ENCODE peak calls at places on chromosomes 2 and 18, in ten cellular contexts. S, O, V, I, H, C, R, L, J and B are unnamed samples.

GRCh38 chr2:196205891-196206408 is 34.6 kb upstream of the STK17B start:
- DNase-seq in S (no peak), O (no peak), V (no peak), I (no peak), H (no peak), C (no peak), R (no peak), L (no peak), J (no peak), B (no peak)

GRCh38 chr2:224927011-224927410 is 115.3 kb downstream of the DOCK10 start:
- DNase-seq in S (no peak), O (no peak), V (no peak), I (no peak), H (no peak), C (no peak), R (no peak), L (no peak), J (no peak), B (no peak)

GRCh38 chr2:170714156-170715061 is 728 bp upstream of the SP5 start:
- DNase-seq in S (peak), O (peak), V (peak), I (peak), H (no peak), C (peak), R (no peak), L (peak), J (peak), B (no peak)

GRCh38 chr18:24679062-24679461 is 218.6 kb downstream of the HRH4 start:
- DNase-seq in S (no peak), O (no peak), V (no peak), I (no peak), H (no peak), C (no peak), R (no peak), L (no peak), J (no peak), B (no peak)

GRCh38 chr2:201182650-201183372 is at the start of gene CASP10:
- DNase-seq in S (peak), O (peak), V (peak), I (peak), H (no peak), C (peak), R (peak), L (no peak), J (no peak), B (no peak)

GRCh38 chr2:3100386-3100785 is 277.2 kb downstream of the EIPR1 start:
- DNase-seq in S (no peak), O (no peak), V (no peak), I (no peak), H (no peak), C (no peak), R (no peak), L (no peak), J (no peak), B (no peak)

GRCh38 chr2:45886229-45886663 is 234.8 kb downstream of the PRKCE start:
- DNase-seq in S (no peak), O (no peak), V (no peak), I (no peak), H (no peak), C (no peak), R (no peak), L (no peak), J (no peak), B (no peak)

GRCh38 chr2:46065152-46065551 is 232.1 kb upstream of the EPAS1 start:
- DNase-seq in S (no peak), O (no peak), V (no peak), I (no peak), H (no peak), C (no peak), R (no peak), L (no peak), J (no peak), B (no peak)

GRCh38 chr2:136327162-136327852 is 209.4 kb upstream of the CXCR4 start:
- DNase-seq in S (no peak), O (no peak), V (no peak), I (peak), H (peak), C (peak), R (peak), L (no peak), J (no peak), B (no peak)

GRCh38 chr2:190607014-190607597 is 41.8 kb upstream of the NAB1 start:
- DNase-seq in S (no peak), O (no peak), V (peak), I (no peak), H (no peak), C (no peak), R (no peak), L (no peak), J (no peak), B (no peak)

GRCh38 chr2:246489-247145 is 17.2 kb downstream of the SH3YL1 start:
- DNase-seq in S (no peak), O (peak), V (peak), I (no peak), H (no peak), C (no peak), R (peak), L (no peak), J (no peak), B (no peak)

GRCh38 chr2:104812281-104812680 is 41.6 kb upstream of the POU3F3 start:
- DNase-seq in S (no peak), O (no peak), V (no peak), I (no peak), H (no peak), C (no peak), R (no peak), L (no peak), J (no peak), B (no peak)

GRCh38 chr18:12403601-12404506 is 3.9 kb upstream of the PRELID3A start:
- DNase-seq in S (peak), O (no peak), V (peak), I (no peak), H (no peak), C (no peak), R (peak), L (no peak), J (no peak), B (no peak)

GRCh38 chr2:191686079-191686478 is 8.1 kb downstream of the NABP1 start:
- DNase-seq in S (no peak), O (no peak), V (no peak), I (no peak), H (no peak), C (no peak), R (no peak), L (no peak), J (no peak), B (no peak)

GRCh38 chr2:132477436-132477835 is 60.8 kb downstream of the GPR39 start:
- DNase-seq in S (no peak), O (no peak), V (no peak), I (no peak), H (no peak), C (no peak), R (no peak), L (no peak), J (no peak), B (no peak)

GRCh38 chr2:191302459-191303155 is 57.4 kb downstream of the MYO1B start:
- DNase-seq in S (peak), O (peak), V (peak), I (no peak), H (peak), C (no peak), R (no peak), L (no peak), J (no peak), B (no peak)

GRCh38 chr2:45130758-45131157 is 121.5 kb upstream of the SIX2 start:
- DNase-seq in S (no peak), O (no peak), V (no peak), I (no peak), H (no peak), C (no peak), R (no peak), L (no peak), J (no peak), B (peak)

GRCh38 chr2:24075259-24075658 is 867 bp downstream of the SF3B6 start:
- DNase-seq in S (no peak), O (no peak), V (no peak), I (no peak), H (no peak), C (no peak), R (no peak), L (no peak), J (no peak), B (no peak)

GRCh38 chr2:71950256-71951066 is 197.2 kb downstream of the CYP26B1 start:
- DNase-seq in S (no peak), O (no peak), V (no peak), I (no peak), H (no peak), C (no peak), R (no peak), L (no peak), J (no peak), B (peak)

GRCh38 chr18:9178557-9178956 is 42.0 kb downstream of the ANKRD12 start:
- DNase-seq in S (no peak), O (no peak), V (no peak), I (no peak), H (no peak), C (no peak), R (no peak), L (no peak), J (no peak), B (no peak)

GRCh38 chr2:8953525-8953924 is 50.0 kb downstream of the MBOAT2 start:
- DNase-seq in S (no peak), O (no peak), V (no peak), I (no peak), H (no peak), C (no peak), R (no peak), L (no peak), J (no peak), B (no peak)

GRCh38 chr2:103103678-103104077 is 341.8 kb downstream of the TMEM182 start:
- DNase-seq in S (no peak), O (no peak), V (no peak), I (no peak), H (no peak), C (no peak), R (no peak), L (no peak), J (no peak), B (no peak)

GRCh38 chr2:144071461-144071860 is 448.5 kb downstream of the ZEB2 start:
- DNase-seq in S (no peak), O (peak), V (no peak), I (no peak), H (no peak), C (no peak), R (no peak), L (no peak), J (no peak), B (no peak)

GRCh38 chr2:227430644-227431043 is 41.3 kb upstream of the AGFG1 start:
- DNase-seq in S (no peak), O (no peak), V (no peak), I (no peak), H (no peak), C (no peak), R (no peak), L (no peak), J (no peak), B (no peak)

GRCh38 chr2:232265329-232265728 is 113.2 kb upstream of the ALPP start:
- DNase-seq in S (no peak), O (no peak), V (no peak), I (no peak), H (no peak), C (no peak), R (no peak), L (no peak), J (no peak), B (no peak)

GRCh38 chr18:24075731-24076130 is 61.2 kb downstream of the TTC39C start:
- DNase-seq in S (no peak), O (no peak), V (no peak), I (no peak), H (no peak), C (no peak), R (no peak), L (no peak), J (no peak), B (no peak)

GRCh38 chr2:101821828-101822458 is 124.4 kb downstream of the MAP4K4 start:
- DNase-seq in S (no peak), O (no peak), V (no peak), I (no peak), H (no peak), C (no peak), R (no peak), L (no peak), J (no peak), B (no peak)

GRCh38 chr2:164981217-164981990 is 26.1 kb upstream of the SLC38A11 start:
- DNase-seq in S (no peak), O (no peak), V (no peak), I (no peak), H (no peak), C (no peak), R (peak), L (no peak), J (no peak), B (no peak)

GRCh38 chr2:134377730-134378129 is 123.9 kb downstream of the MGAT5 start:
- DNase-seq in S (no peak), O (no peak), V (no peak), I (no peak), H (no peak), C (no peak), R (no peak), L (no peak), J (no peak), B (no peak)

GRCh38 chr2:130341562-130342019 is 1.1 kb upstream of the IMP4 start:
- DNase-seq in S (peak), O (peak), V (peak), I (no peak), H (no peak), C (peak), R (no peak), L (no peak), J (no peak), B (no peak)

GRCh38 chr2:130342020-130342532 is 621 bp upstream of the IMP4 start:
- DNase-seq in S (peak), O (peak), V (peak), I (peak), H (peak), C (peak), R (peak), L (peak), J (peak), B (peak)

GRCh38 chr2:130345091-130345490 is 2.4 kb downstream of the IMP4 start:
- DNase-seq in S (no peak), O (no peak), V (no peak), I (no peak), H (no peak), C (no peak), R (no peak), L (no peak), J (no peak), B (no peak)

GRCh38 chr2:130344578-130344977 is 1.9 kb downstream of the IMP4 start:
- DNase-seq in S (no peak), O (no peak), V (no peak), I (no peak), H (no peak), C (no peak), R (no peak), L (no peak), J (no peak), B (no peak)

GRCh38 chr2:130342533-130343275 is at the start of gene IMP4:
- DNase-seq in S (peak), O (peak), V (peak), I (peak), H (peak), C (peak), R (peak), L (peak), J (peak), B (peak)
- TF ChIP-seq CTCF in S (no peak), O (peak), V (peak), I (peak), H (peak), C (no peak), R (peak), L (no peak), J (no peak), B (peak)

GRCh38 chr2:41968182-41968578 is 79.6 kb upstream of the PKDCC start:
- DNase-seq in S (no peak), O (no peak), V (no peak), I (no peak), H (no peak), C (no peak), R (no peak), L (no peak), J (no peak), B (no peak)
- TF ChIP-seq CTCF in S (no peak), O (no peak), V (no peak), I (no peak), H (no peak), C (no peak), R (no peak), L (no peak), J (no peak), B (no peak)

DNA sequence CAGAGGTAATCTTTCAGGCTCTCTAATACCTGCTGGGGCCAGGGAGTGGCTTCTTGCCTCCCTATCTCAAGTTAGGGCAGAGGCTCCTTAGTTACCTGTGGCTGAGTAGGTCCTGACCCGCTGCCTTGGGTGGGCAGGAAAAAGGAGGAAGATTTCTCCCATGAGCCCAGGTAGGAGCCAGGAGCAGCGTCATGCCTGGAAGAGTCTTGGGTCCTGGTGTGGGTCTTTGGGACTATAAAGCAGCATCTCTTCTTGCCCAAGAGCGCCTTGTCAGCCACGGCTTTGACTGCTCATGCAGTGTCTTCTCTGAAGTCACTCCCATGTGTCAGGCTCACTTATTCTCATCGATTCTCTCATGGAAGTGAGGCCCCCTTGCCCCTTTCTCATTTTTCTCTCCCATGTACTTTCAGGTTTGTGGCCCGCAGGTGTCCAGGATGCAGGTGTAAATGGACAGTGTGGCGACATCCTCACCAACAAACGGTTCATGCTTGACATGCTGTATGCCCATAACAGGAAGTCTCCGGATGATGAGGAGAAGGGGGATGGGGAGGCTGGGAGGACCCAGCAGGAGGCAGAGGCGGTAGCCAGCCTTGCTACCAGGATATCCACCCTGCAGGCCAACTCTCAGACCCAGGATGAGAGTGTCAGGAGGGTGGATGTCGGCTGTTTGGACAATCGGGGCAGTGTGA is 111.2 kb downstream of the TPGS2 start:
- DNase-seq in S (no peak), O (no peak), V (no peak), I (no peak), H (no peak), C (no peak), R (no peak), L (no peak), J (no peak), B (no peak)
- TF ChIP-seq CTCF in S (no peak), O (no peak), V (no peak), I (no peak), H (no peak), C (no peak), R (no peak), L (no peak), J (no peak), B (no peak)

GRCh38 chr2:13056259-13056843 is 339.6 kb downstream of the TRIB2 start:
- DNase-seq in S (no peak), O (peak), V (peak), I (no peak), H (no peak), C (no peak), R (no peak), L (no peak), J (no peak), B (no peak)
- TF ChIP-seq CTCF in S (peak), O (peak), V (peak), I (peak), H (peak), C (peak), R (peak), L (peak), J (peak), B (peak)

GRCh38 chr2:55419514-55420243 is at the start of gene CCDC88A:
- DNase-seq in S (peak), O (peak), V (peak), I (peak), H (peak), C (peak), R (peak), L (peak), J (peak), B (peak)

GRCh38 chr2:55420244-55420713 is 623 bp upstream of the CCDC88A start:
- DNase-seq in S (no peak), O (no peak), V (no peak), I (no peak), H (no peak), C (no peak), R (no peak), L (no peak), J (no peak), B (no peak)

GRCh38 chr2:55421326-55421725 is 1.7 kb upstream of the CCDC88A start:
- DNase-seq in S (no peak), O (no peak), V (no peak), I (no peak), H (no peak), C (no peak), R (no peak), L (no peak), J (no peak), B (no peak)

GRCh38 chr2:55419236-55419513 is 481 bp downstream of the CCDC88A start:
- DNase-seq in S (peak), O (no peak), V (peak), I (no peak), H (peak), C (peak), R (peak), L (no peak), J (no peak), B (no peak)

GRCh38 chr2:55420901-55421300 is 1.2 kb upstream of the CCDC88A start:
- DNase-seq in S (no peak), O (no peak), V (no peak), I (no peak), H (no peak), C (no peak), R (no peak), L (no peak), J (no peak), B (no peak)
- TF ChIP-seq CTCF in S (no peak), O (no peak), V (no peak), I (no peak), H (no peak), C (no peak), R (no peak), L (no peak), J (no peak), B (no peak)

DNA sequence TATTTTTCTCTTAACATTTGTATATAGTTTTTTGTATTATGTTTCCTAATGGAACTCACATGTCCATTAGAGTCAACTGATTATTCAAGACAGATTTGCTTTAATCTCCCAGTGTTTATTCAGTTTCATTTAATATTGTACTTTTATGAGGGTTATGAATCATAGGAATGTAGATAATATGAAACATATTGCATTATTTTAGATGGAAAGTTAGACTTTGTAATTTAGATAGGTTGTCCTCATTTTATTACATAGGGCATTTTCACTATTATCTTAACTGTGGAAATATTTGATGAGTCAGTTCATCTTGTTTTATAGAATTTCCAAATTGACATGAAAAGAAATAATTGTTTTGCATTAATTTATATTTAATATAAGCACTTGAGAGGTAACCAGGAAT is 240.8 kb downstream of the PLCL1 start:
- DNase-seq in S (no peak), O (no peak), V (no peak), I (no peak), H (no peak), C (no peak), R (no peak), L (no peak), J (no peak), B (no peak)
- TF ChIP-seq CTCF in S (no peak), O (no peak), V (no peak), I (no peak), H (no peak), C (no peak), R (no peak), L (no peak), J (no peak), B (no peak)

DNA sequence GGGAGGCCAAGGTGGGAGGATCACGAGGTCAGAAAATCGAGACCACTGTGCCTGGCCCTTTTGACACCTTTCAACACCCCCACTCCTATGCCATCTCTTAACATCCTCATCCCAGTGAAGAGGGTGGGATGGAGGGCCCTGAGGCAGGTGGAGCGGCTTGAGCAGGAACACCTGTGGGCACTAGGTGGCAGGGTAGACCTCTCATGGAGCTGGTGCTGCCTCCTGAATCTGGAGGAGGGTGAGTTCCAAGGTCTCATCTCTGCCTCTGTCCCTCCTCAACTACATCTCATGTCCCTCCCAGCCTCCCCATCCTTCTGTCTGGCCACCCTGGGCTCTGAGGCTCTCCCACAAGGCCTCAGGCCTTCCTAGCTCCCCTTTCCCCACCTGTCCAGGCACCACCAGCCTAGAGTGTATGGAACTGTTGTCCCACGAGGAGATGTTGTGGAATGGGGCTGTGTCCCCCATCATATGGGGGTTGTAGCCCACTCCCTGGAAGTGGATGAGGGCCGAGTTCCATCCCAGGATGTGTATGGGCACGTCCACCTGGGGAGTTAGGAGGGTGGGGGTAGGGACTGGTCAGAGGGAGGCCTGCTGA is 17.0 kb upstream of the CRYBA2 start:
- DNase-seq in S (peak), O (peak), V (peak), I (no peak), H (no peak), C (no peak), R (no peak), L (no peak), J (no peak), B (no peak)
- TF ChIP-seq CTCF in S (peak), O (peak), V (peak), I (peak), H (peak), C (no peak), R (peak), L (no peak), J (no peak), B (peak)

GRCh38 chr2:21422050-21422449 is 298.3 kb downstream of the TDRD15 start:
- DNase-seq in S (no peak), O (peak), V (no peak), I (no peak), H (no peak), C (peak), R (no peak), L (no peak), J (peak), B (no peak)
- TF ChIP-seq CTCF in S (no peak), O (peak), V (no peak), I (no peak), H (no peak), C (no peak), R (peak), L (peak), J (peak), B (peak)

GRCh38 chr2:30354150-30354549 is 92.9 kb upstream of the LCLAT1 start:
- DNase-seq in S (no peak), O (no peak), V (no peak), I (no peak), H (no peak), C (no peak), R (no peak), L (no peak), J (no peak), B (no peak)
- TF ChIP-seq CTCF in S (no peak), O (no peak), V (no peak), I (no peak), H (no peak), C (no peak), R (no peak), L (no peak), J (no peak), B (no peak)